ENCODE peak calls at places on chromosomes 3 and 15, in seven cellular contexts. One of them, this sample, is unnamed.

GRCh38 chr15:35725353-35725752 is 179.4 kb upstream of the DPH6 start:
- DNase-seq in H9: no peak
- DNase-seq in mesendoderm: no peak
- DNase-seq in H1: no peak
- DNase-seq in IMR-90: peak
- DNase-seq in mesenchymal stem cell: peak
- DNase-seq in trophoblast cell: no peak
- DNase-seq in this sample: no peak

GRCh38 chr3:157532529-157533297 is 29.5 kb upstream of the VEPH1 start:
- DNase-seq in H9: peak
- DNase-seq in mesendoderm: peak
- DNase-seq in H1: peak
- DNase-seq in IMR-90: peak
- DNase-seq in mesenchymal stem cell: peak
- DNase-seq in trophoblast cell: peak
- DNase-seq in this sample: peak

GRCh38 chr3:195075199-195075940 is 195.6 kb downstream of the XXYLT1 start:
- DNase-seq in H9: no peak
- DNase-seq in mesendoderm: no peak
- DNase-seq in H1: no peak
- DNase-seq in IMR-90: peak
- DNase-seq in mesenchymal stem cell: no peak
- DNase-seq in trophoblast cell: no peak
- DNase-seq in this sample: no peak

GRCh38 chr3:33645060-33645841 is 72.8 kb downstream of the CLASP2 start:
- DNase-seq in H9: no peak
- DNase-seq in mesendoderm: peak
- DNase-seq in H1: no peak
- DNase-seq in IMR-90: peak
- DNase-seq in mesenchymal stem cell: peak
- DNase-seq in trophoblast cell: no peak
- DNase-seq in this sample: no peak

GRCh38 chr3:123094492-123094891 is 27.7 kb downstream of the PDIA5 start:
- DNase-seq in H9: no peak
- DNase-seq in mesendoderm: no peak
- DNase-seq in H1: no peak
- DNase-seq in IMR-90: no peak
- DNase-seq in mesenchymal stem cell: no peak
- DNase-seq in trophoblast cell: no peak
- DNase-seq in this sample: no peak

GRCh38 chr3:81302045-81302444 is 459.4 kb downstream of the GBE1 start:
- DNase-seq in H9: peak
- DNase-seq in mesendoderm: peak
- DNase-seq in H1: no peak
- DNase-seq in IMR-90: peak
- DNase-seq in mesenchymal stem cell: peak
- DNase-seq in trophoblast cell: peak
- DNase-seq in this sample: peak

GRCh38 chr3:71641669-71642068 is 58.1 kb upstream of the FOXP1 start:
- DNase-seq in H9: no peak
- DNase-seq in mesendoderm: peak
- DNase-seq in H1: no peak
- DNase-seq in IMR-90: peak
- DNase-seq in mesenchymal stem cell: no peak
- DNase-seq in trophoblast cell: no peak
- DNase-seq in this sample: no peak

GRCh38 chr3:131901686-131902085 is 133.1 kb downstream of the CPNE4 start:
- DNase-seq in H9: no peak
- DNase-seq in mesendoderm: peak
- DNase-seq in H1: no peak
- DNase-seq in IMR-90: no peak
- DNase-seq in mesenchymal stem cell: no peak
- DNase-seq in trophoblast cell: no peak
- DNase-seq in this sample: no peak

GRCh38 chr3:49244589-49245205 is 32.3 kb downstream of the C3orf62 start:
- DNase-seq in H9: peak
- DNase-seq in mesendoderm: peak
- DNase-seq in H1: no peak
- DNase-seq in IMR-90: peak
- DNase-seq in mesenchymal stem cell: no peak
- DNase-seq in trophoblast cell: peak
- DNase-seq in this sample: no peak

GRCh38 chr3:187131981-187132380 is 7.3 kb downstream of the RPL39L start:
- DNase-seq in H9: no peak
- DNase-seq in mesendoderm: no peak
- DNase-seq in H1: no peak
- DNase-seq in IMR-90: peak
- DNase-seq in mesenchymal stem cell: no peak
- DNase-seq in trophoblast cell: no peak
- DNase-seq in this sample: no peak

GRCh38 chr3:184029456-184029950 is 2.0 kb upstream of the HTR3D start:
- DNase-seq in H9: no peak
- DNase-seq in mesendoderm: no peak
- DNase-seq in H1: no peak
- DNase-seq in IMR-90: no peak
- DNase-seq in mesenchymal stem cell: no peak
- DNase-seq in trophoblast cell: no peak
- DNase-seq in this sample: no peak

GRCh38 chr15:92979011-92979701 is 79.0 kb downstream of the CHD2 start:
- DNase-seq in H9: no peak
- DNase-seq in mesendoderm: no peak
- DNase-seq in H1: no peak
- DNase-seq in IMR-90: peak
- DNase-seq in mesenchymal stem cell: no peak
- DNase-seq in trophoblast cell: no peak
- DNase-seq in this sample: no peak

GRCh38 chr3:139780603-139781002 is 102.8 kb upstream of the NMNAT3 start:
- DNase-seq in H9: no peak
- DNase-seq in mesendoderm: no peak
- DNase-seq in H1: no peak
- DNase-seq in IMR-90: no peak
- DNase-seq in mesenchymal stem cell: no peak
- DNase-seq in trophoblast cell: no peak
- DNase-seq in this sample: no peak

GRCh38 chr3:107641572-107642307 is 119.0 kb downstream of the BBX start:
- DNase-seq in H9: no peak
- DNase-seq in mesendoderm: no peak
- DNase-seq in H1: no peak
- DNase-seq in IMR-90: no peak
- DNase-seq in mesenchymal stem cell: peak
- DNase-seq in trophoblast cell: peak
- DNase-seq in this sample: no peak

GRCh38 chr3:9976736-9977709 is 9.6 kb downstream of the EMC3 start:
- DNase-seq in H9: no peak
- DNase-seq in mesendoderm: peak
- DNase-seq in H1: no peak
- DNase-seq in IMR-90: peak
- DNase-seq in mesenchymal stem cell: peak
- DNase-seq in trophoblast cell: peak
- DNase-seq in this sample: no peak

GRCh38 chr3:134652409-134652831 is 1.6 kb upstream of the KY start:
- DNase-seq in H9: no peak
- DNase-seq in mesendoderm: no peak
- DNase-seq in H1: no peak
- DNase-seq in IMR-90: peak
- DNase-seq in mesenchymal stem cell: no peak
- DNase-seq in trophoblast cell: no peak
- DNase-seq in this sample: no peak

GRCh38 chr15:98904466-98905048 is 103.0 kb downstream of the PGPEP1L start:
- DNase-seq in H9: peak
- DNase-seq in mesendoderm: peak
- DNase-seq in H1: no peak
- DNase-seq in IMR-90: peak
- DNase-seq in mesenchymal stem cell: peak
- DNase-seq in trophoblast cell: peak
- DNase-seq in this sample: no peak

DNA sequence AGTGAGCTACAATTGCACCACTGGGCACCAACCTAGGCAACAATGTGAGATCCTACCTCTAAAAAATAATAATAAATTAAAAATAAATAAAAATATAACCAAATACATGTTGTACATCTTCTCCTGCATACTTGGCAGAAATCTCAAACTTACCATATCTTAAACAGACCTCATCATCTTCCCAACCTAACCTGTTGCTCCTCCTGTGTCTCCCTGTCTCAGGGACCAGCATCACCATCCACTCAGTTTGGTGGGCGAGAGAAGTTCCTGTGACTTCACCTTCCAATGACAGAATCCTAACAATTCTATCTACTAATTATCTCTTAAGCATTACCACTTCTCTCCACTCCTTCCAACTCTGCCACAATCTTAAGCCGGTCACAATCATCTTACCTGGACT is 3.3 kb downstream of the PIK3R4 start:
- DNase-seq in H9: no peak
- DNase-seq in mesendoderm: no peak
- DNase-seq in H1: no peak
- DNase-seq in IMR-90: no peak
- DNase-seq in mesenchymal stem cell: no peak
- DNase-seq in trophoblast cell: no peak
- DNase-seq in this sample: no peak
- H3K4ac ChIP-seq in H9: no peak
- H3K4ac ChIP-seq in mesendoderm: no peak
- H3K4ac ChIP-seq in H1: no peak
- H3K4ac ChIP-seq in IMR-90: no peak
- H3K4ac ChIP-seq in mesenchymal stem cell: no peak
- H3K4ac ChIP-seq in trophoblast cell: no peak
- H3K4ac ChIP-seq in this sample: no peak

DNA sequence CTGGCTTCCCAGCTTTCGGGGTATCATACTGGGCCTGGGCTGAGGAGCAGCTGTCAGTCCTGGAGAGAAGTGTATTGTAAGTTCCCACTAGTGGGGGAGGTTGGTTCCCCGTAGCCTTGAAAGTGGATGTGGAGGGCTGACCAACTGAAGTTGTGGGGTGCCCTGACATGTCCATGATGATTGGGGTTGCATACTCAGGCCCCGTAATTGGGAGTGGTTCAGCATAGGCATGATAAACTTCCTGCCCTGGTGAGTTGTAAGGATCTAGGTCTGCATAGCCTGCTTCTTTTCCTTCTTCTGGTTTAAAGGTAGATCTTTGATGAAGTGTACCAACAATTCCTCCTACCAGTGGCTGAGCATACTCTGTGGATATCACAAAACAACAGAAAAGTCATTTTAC is 36.3 kb downstream of the ST3GAL6 start:
- DNase-seq in H9: no peak
- DNase-seq in mesendoderm: no peak
- DNase-seq in H1: no peak
- DNase-seq in IMR-90: no peak
- DNase-seq in mesenchymal stem cell: no peak
- DNase-seq in trophoblast cell: no peak
- DNase-seq in this sample: no peak
- H3K18ac ChIP-seq in H9: no peak
- H3K18ac ChIP-seq in mesendoderm: no peak
- H3K18ac ChIP-seq in H1: no peak
- H3K18ac ChIP-seq in IMR-90: no peak
- H3K18ac ChIP-seq in mesenchymal stem cell: no peak
- H3K18ac ChIP-seq in trophoblast cell: no peak
- H3K18ac ChIP-seq in this sample: no peak

DNA sequence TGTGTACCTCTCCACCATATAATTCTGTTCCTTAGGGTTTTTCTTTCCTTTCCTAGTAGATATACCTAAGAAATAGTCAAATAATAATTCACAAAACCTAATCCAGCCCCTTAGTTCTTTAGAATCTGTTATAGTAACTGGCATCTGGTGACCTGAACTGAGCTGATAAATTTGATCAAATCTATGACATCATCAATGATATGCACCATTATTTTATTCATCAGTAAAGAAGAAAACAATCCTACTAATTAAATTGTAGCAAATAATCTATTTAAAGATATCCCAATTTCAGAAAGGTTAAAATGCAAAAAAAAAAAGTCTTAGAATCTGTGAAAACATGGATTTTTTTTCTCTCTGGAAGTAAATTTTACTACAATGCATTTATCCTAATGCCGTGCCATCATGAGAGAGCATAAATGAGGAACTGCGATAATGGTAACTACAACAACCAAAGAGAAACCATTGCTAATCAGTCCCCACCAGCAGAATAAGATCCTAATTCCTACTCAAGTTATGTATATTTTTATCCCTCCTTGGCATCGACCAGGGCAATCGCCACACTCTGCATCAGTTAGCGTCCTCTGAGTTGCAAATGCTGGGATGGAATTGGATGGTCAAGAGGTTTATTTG is 6.6 kb upstream of the MNS1 start:
- DNase-seq in H9: no peak
- DNase-seq in mesendoderm: no peak
- DNase-seq in H1: no peak
- DNase-seq in IMR-90: no peak
- DNase-seq in mesenchymal stem cell: no peak
- DNase-seq in trophoblast cell: no peak
- DNase-seq in this sample: no peak
- H3K4ac ChIP-seq in H9: no peak
- H3K4ac ChIP-seq in mesendoderm: no peak
- H3K4ac ChIP-seq in H1: no peak
- H3K4ac ChIP-seq in IMR-90: no peak
- H3K4ac ChIP-seq in mesenchymal stem cell: no peak
- H3K4ac ChIP-seq in trophoblast cell: no peak
- H3K4ac ChIP-seq in this sample: no peak

GRCh38 chr3:162130582-162130981 is 634.0 kb downstream of the OTOL1 start:
- DNase-seq in H9: no peak
- DNase-seq in mesendoderm: no peak
- DNase-seq in H1: no peak
- DNase-seq in IMR-90: no peak
- DNase-seq in mesenchymal stem cell: no peak
- DNase-seq in trophoblast cell: no peak
- DNase-seq in this sample: no peak
- H3K18ac ChIP-seq in H9: no peak
- H3K18ac ChIP-seq in mesendoderm: no peak
- H3K18ac ChIP-seq in H1: no peak
- H3K18ac ChIP-seq in IMR-90: no peak
- H3K18ac ChIP-seq in mesenchymal stem cell: no peak
- H3K18ac ChIP-seq in trophoblast cell: no peak
- H3K18ac ChIP-seq in this sample: no peak

GRCh38 chr3:45783667-45784066 is 12.7 kb downstream of the SLC6A20 start:
- DNase-seq in H9: no peak
- DNase-seq in mesendoderm: peak
- DNase-seq in H1: no peak
- DNase-seq in IMR-90: no peak
- DNase-seq in mesenchymal stem cell: no peak
- DNase-seq in trophoblast cell: no peak
- DNase-seq in this sample: no peak
- H3K4ac ChIP-seq in H9: no peak
- H3K4ac ChIP-seq in mesendoderm: no peak
- H3K4ac ChIP-seq in H1: no peak
- H3K4ac ChIP-seq in IMR-90: no peak
- H3K4ac ChIP-seq in mesenchymal stem cell: no peak
- H3K4ac ChIP-seq in trophoblast cell: no peak
- H3K4ac ChIP-seq in this sample: no peak

GRCh38 chr3:72944696-72945095 is 51.9 kb upstream of the PPP4R2 start:
- DNase-seq in H9: no peak
- DNase-seq in mesendoderm: no peak
- DNase-seq in H1: no peak
- DNase-seq in IMR-90: no peak
- DNase-seq in mesenchymal stem cell: no peak
- DNase-seq in trophoblast cell: peak
- DNase-seq in this sample: no peak
- H3K18ac ChIP-seq in H9: no peak
- H3K18ac ChIP-seq in mesendoderm: no peak
- H3K18ac ChIP-seq in H1: no peak
- H3K18ac ChIP-seq in IMR-90: peak
- H3K18ac ChIP-seq in mesenchymal stem cell: no peak
- H3K18ac ChIP-seq in trophoblast cell: no peak
- H3K18ac ChIP-seq in this sample: no peak

GRCh38 chr3:182728248-182728647 is 65.1 kb upstream of the ATP11B start:
- DNase-seq in H9: no peak
- DNase-seq in mesendoderm: no peak
- DNase-seq in H1: no peak
- DNase-seq in IMR-90: no peak
- DNase-seq in mesenchymal stem cell: no peak
- DNase-seq in trophoblast cell: no peak
- DNase-seq in this sample: no peak
- H3K4ac ChIP-seq in H9: no peak
- H3K4ac ChIP-seq in mesendoderm: no peak
- H3K4ac ChIP-seq in H1: no peak
- H3K4ac ChIP-seq in IMR-90: no peak
- H3K4ac ChIP-seq in mesenchymal stem cell: no peak
- H3K4ac ChIP-seq in trophoblast cell: no peak
- H3K4ac ChIP-seq in this sample: no peak